ENCODE peak calls at places on chromosomes 3 and 15, in eight cellular contexts. One of them, this sample, is unnamed. For H3K36me3, the result is how much of the 10 kb centered on the place peaks cover.

GRCh38 chr15:61205427-61205826 is 23.7 kb downstream of the RORA start:
- DNase-seq in BJ: no peak
- DNase-seq in kidney: no peak
- DNase-seq in right atrium auricular region: no peak
- DNase-seq in endodermal cell: no peak
- DNase-seq in left ventricle myocardium inferior: no peak
- DNase-seq in stomach: no peak
- DNase-seq in heart right ventricle: no peak
- DNase-seq in this sample: no peak

GRCh38 chr3:47780727-47781325 is 867 bp downstream of the SMARCC1 start:
- DNase-seq in endodermal cell: no peak
- DNase-seq in right atrium auricular region: no peak
- DNase-seq in heart right ventricle: no peak
- DNase-seq in stomach: no peak
- DNase-seq in left ventricle myocardium inferior: no peak
- DNase-seq in kidney: no peak
- DNase-seq in BJ: no peak
- DNase-seq in this sample: no peak

GRCh38 chr3:101631397-101631796 is 45.5 kb downstream of the ZBTB11 start:
- DNase-seq in endodermal cell: peak
- DNase-seq in heart right ventricle: no peak
- DNase-seq in BJ: no peak
- DNase-seq in left ventricle myocardium inferior: no peak
- DNase-seq in stomach: no peak
- DNase-seq in kidney: no peak
- DNase-seq in right atrium auricular region: no peak
- DNase-seq in this sample: no peak

GRCh38 chr3:9398715-9399708 is 1.6 kb downstream of the SETD5 start:
- DNase-seq in stomach: no peak
- DNase-seq in kidney: no peak
- DNase-seq in right atrium auricular region: no peak
- DNase-seq in endodermal cell: peak
- DNase-seq in BJ: no peak
- DNase-seq in left ventricle myocardium inferior: no peak
- DNase-seq in heart right ventricle: no peak
- DNase-seq in this sample: no peak

GRCh38 chr3:47856669-47857068 is 53.7 kb downstream of the DHX30 start:
- DNase-seq in endodermal cell: no peak
- DNase-seq in left ventricle myocardium inferior: no peak
- DNase-seq in kidney: peak
- DNase-seq in right atrium auricular region: no peak
- DNase-seq in heart right ventricle: no peak
- DNase-seq in BJ: no peak
- DNase-seq in stomach: no peak
- DNase-seq in this sample: no peak

GRCh38 chr15:80549191-80549590 is 145.0 kb downstream of the ARNT2 start:
- DNase-seq in stomach: no peak
- DNase-seq in right atrium auricular region: no peak
- DNase-seq in BJ: peak
- DNase-seq in endodermal cell: no peak
- DNase-seq in heart right ventricle: no peak
- DNase-seq in kidney: no peak
- DNase-seq in left ventricle myocardium inferior: no peak
- DNase-seq in this sample: no peak

GRCh38 chr15:50119063-50119700 is at the start of gene ATP8B4:
- DNase-seq in kidney: no peak
- DNase-seq in heart right ventricle: no peak
- DNase-seq in right atrium auricular region: no peak
- DNase-seq in stomach: no peak
- DNase-seq in BJ: no peak
- DNase-seq in left ventricle myocardium inferior: no peak
- DNase-seq in endodermal cell: peak
- DNase-seq in this sample: no peak

GRCh38 chr3:118527527-118528044 is 507.1 kb downstream of the IGSF11 start:
- DNase-seq in endodermal cell: no peak
- DNase-seq in right atrium auricular region: no peak
- DNase-seq in left ventricle myocardium inferior: no peak
- DNase-seq in kidney: no peak
- DNase-seq in BJ: no peak
- DNase-seq in stomach: no peak
- DNase-seq in heart right ventricle: no peak
- DNase-seq in this sample: no peak

GRCh38 chr3:64223809-64224570 is 1.3 kb downstream of the PRICKLE2 start:
- DNase-seq in endodermal cell: no peak
- DNase-seq in stomach: no peak
- DNase-seq in kidney: no peak
- DNase-seq in right atrium auricular region: no peak
- DNase-seq in left ventricle myocardium inferior: no peak
- DNase-seq in BJ: no peak
- DNase-seq in heart right ventricle: no peak
- DNase-seq in this sample: no peak
- H3K4me3 ChIP-seq in endodermal cell: no peak
- H3K4me3 ChIP-seq in stomach: peak
- H3K4me3 ChIP-seq in kidney: peak
- H3K4me3 ChIP-seq in right atrium auricular region: peak
- H3K4me3 ChIP-seq in left ventricle myocardium inferior: peak
- H3K4me3 ChIP-seq in BJ: peak
- H3K4me3 ChIP-seq in heart right ventricle: peak
- H3K4me3 ChIP-seq in this sample: peak

GRCh38 chr3:46679681-46680080 is 13.8 kb downstream of the ALS2CL start:
- DNase-seq in kidney: no peak
- DNase-seq in left ventricle myocardium inferior: no peak
- DNase-seq in endodermal cell: no peak
- DNase-seq in BJ: no peak
- DNase-seq in heart right ventricle: no peak
- DNase-seq in right atrium auricular region: no peak
- DNase-seq in stomach: no peak
- DNase-seq in this sample: no peak

GRCh38 chr3:46682156-46682555 is 11.3 kb downstream of the ALS2CL start:
- DNase-seq in BJ: no peak
- DNase-seq in right atrium auricular region: no peak
- DNase-seq in endodermal cell: no peak
- DNase-seq in kidney: no peak
- DNase-seq in stomach: no peak
- DNase-seq in heart right ventricle: no peak
- DNase-seq in left ventricle myocardium inferior: no peak
- DNase-seq in this sample: no peak

GRCh38 chr3:46680298-46680826 is 13.1 kb downstream of the ALS2CL start:
- DNase-seq in heart right ventricle: no peak
- DNase-seq in BJ: no peak
- DNase-seq in left ventricle myocardium inferior: no peak
- DNase-seq in kidney: no peak
- DNase-seq in right atrium auricular region: no peak
- DNase-seq in stomach: no peak
- DNase-seq in endodermal cell: no peak
- DNase-seq in this sample: no peak

GRCh38 chr3:46682974-46683373 is 10.5 kb downstream of the ALS2CL start:
- DNase-seq in left ventricle myocardium inferior: no peak
- DNase-seq in endodermal cell: no peak
- DNase-seq in right atrium auricular region: no peak
- DNase-seq in stomach: no peak
- DNase-seq in kidney: no peak
- DNase-seq in BJ: no peak
- DNase-seq in heart right ventricle: no peak
- DNase-seq in this sample: no peak

GRCh38 chr3:46681387-46681786 is 12.1 kb downstream of the ALS2CL start:
- DNase-seq in left ventricle myocardium inferior: no peak
- DNase-seq in BJ: no peak
- DNase-seq in endodermal cell: no peak
- DNase-seq in heart right ventricle: no peak
- DNase-seq in kidney: no peak
- DNase-seq in right atrium auricular region: no peak
- DNase-seq in stomach: no peak
- DNase-seq in this sample: no peak
- TF ChIP-seq CTCF in left ventricle myocardium inferior: no peak
- TF ChIP-seq CTCF in BJ: no peak
- TF ChIP-seq CTCF in endodermal cell: no peak
- TF ChIP-seq CTCF in heart right ventricle: no peak
- TF ChIP-seq CTCF in kidney: no peak
- TF ChIP-seq CTCF in right atrium auricular region: no peak
- TF ChIP-seq CTCF in stomach: no peak
- TF ChIP-seq CTCF in this sample: no peak

GRCh38 chr3:115877647-115877934 is 254.3 kb downstream of the GAP43 start:
- DNase-seq in right atrium auricular region: no peak
- DNase-seq in heart right ventricle: no peak
- DNase-seq in left ventricle myocardium inferior: no peak
- DNase-seq in endodermal cell: no peak
- DNase-seq in stomach: no peak
- DNase-seq in BJ: no peak
- DNase-seq in kidney: no peak
- DNase-seq in this sample: no peak
- H3K36me3 ChIP-seq in right atrium auricular region: under half
- H3K36me3 ChIP-seq in heart right ventricle: under half
- H3K36me3 ChIP-seq in left ventricle myocardium inferior: under half
- H3K36me3 ChIP-seq in endodermal cell: under half
- H3K36me3 ChIP-seq in stomach: under half
- H3K36me3 ChIP-seq in BJ: under half
- H3K36me3 ChIP-seq in kidney: under half
- H3K36me3 ChIP-seq in this sample: under half

GRCh38 chr3:33642806-33643205 is 75.2 kb downstream of the CLASP2 start:
- DNase-seq in heart right ventricle: no peak
- DNase-seq in endodermal cell: no peak
- DNase-seq in kidney: no peak
- DNase-seq in right atrium auricular region: no peak
- DNase-seq in stomach: no peak
- DNase-seq in left ventricle myocardium inferior: no peak
- DNase-seq in BJ: no peak
- DNase-seq in this sample: no peak
- H3K4me3 ChIP-seq in heart right ventricle: no peak
- H3K4me3 ChIP-seq in endodermal cell: no peak
- H3K4me3 ChIP-seq in kidney: no peak
- H3K4me3 ChIP-seq in right atrium auricular region: no peak
- H3K4me3 ChIP-seq in stomach: no peak
- H3K4me3 ChIP-seq in left ventricle myocardium inferior: no peak
- H3K4me3 ChIP-seq in BJ: no peak
- H3K4me3 ChIP-seq in this sample: no peak

GRCh38 chr15:45199136-45199810 is 11.5 kb upstream of the SHF start:
- DNase-seq in BJ: no peak
- DNase-seq in stomach: no peak
- DNase-seq in kidney: peak
- DNase-seq in endodermal cell: peak
- DNase-seq in right atrium auricular region: no peak
- DNase-seq in heart right ventricle: no peak
- DNase-seq in left ventricle myocardium inferior: no peak
- DNase-seq in this sample: no peak

GRCh38 chr15:45200799-45201556 is 13.2 kb upstream of the SHF start:
- DNase-seq in right atrium auricular region: peak
- DNase-seq in left ventricle myocardium inferior: peak
- DNase-seq in stomach: peak
- DNase-seq in heart right ventricle: peak
- DNase-seq in BJ: peak
- DNase-seq in endodermal cell: peak
- DNase-seq in kidney: peak
- DNase-seq in this sample: peak

GRCh38 chr15:45198337-45199135 is 10.8 kb upstream of the SHF start:
- DNase-seq in right atrium auricular region: peak
- DNase-seq in heart right ventricle: peak
- DNase-seq in endodermal cell: peak
- DNase-seq in BJ: peak
- DNase-seq in kidney: peak
- DNase-seq in stomach: peak
- DNase-seq in left ventricle myocardium inferior: peak
- DNase-seq in this sample: peak

GRCh38 chr15:45201557-45202246 is 13.9 kb upstream of the SHF start:
- DNase-seq in stomach: no peak
- DNase-seq in endodermal cell: peak
- DNase-seq in left ventricle myocardium inferior: no peak
- DNase-seq in BJ: no peak
- DNase-seq in right atrium auricular region: no peak
- DNase-seq in kidney: no peak
- DNase-seq in heart right ventricle: no peak
- DNase-seq in this sample: no peak

DNA sequence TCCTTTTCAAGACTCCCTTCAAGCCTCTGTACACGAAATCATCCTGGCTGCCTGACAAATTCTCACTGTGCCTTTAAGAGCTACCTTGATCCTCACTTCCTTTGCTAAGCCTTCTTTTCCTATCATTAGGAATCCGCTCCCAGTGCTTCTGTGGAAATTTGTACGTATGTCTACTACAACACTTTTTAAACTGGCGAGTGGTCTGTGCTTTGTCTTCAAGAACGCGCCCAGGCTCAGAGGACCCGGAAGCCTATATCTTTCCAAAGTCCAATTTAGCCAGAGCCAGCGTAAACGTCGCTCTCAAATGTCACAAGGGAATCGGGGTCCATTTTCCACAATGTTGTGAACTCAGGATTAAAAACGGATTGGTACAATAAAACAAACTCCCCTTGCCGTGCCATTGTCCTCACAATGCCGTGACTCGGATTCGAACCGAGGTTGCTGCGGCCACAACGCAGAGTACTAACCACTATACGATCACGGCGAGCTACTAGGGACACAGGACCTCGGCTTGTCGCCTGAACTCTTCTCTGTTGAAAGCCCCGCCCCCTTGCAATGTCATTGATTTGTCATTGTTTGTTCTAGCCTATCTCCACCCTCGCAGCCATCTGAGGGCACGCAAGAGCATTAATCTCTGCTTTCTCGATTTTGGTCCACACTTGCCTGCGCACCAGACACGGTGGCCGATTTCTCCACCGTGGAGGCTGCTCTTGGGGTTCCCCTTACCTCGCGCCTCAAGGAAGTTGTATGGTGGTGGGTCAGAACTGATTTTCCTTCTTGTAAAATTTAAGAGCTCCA is 12.4 kb upstream of the SHF start:
- DNase-seq in stomach: peak
- DNase-seq in heart right ventricle: peak
- DNase-seq in right atrium auricular region: peak
- DNase-seq in endodermal cell: peak
- DNase-seq in left ventricle myocardium inferior: peak
- DNase-seq in BJ: peak
- DNase-seq in kidney: peak
- DNase-seq in this sample: peak
- TF ChIP-seq CTCF in stomach: no peak
- TF ChIP-seq CTCF in heart right ventricle: no peak
- TF ChIP-seq CTCF in right atrium auricular region: no peak
- TF ChIP-seq CTCF in endodermal cell: no peak
- TF ChIP-seq CTCF in left ventricle myocardium inferior: no peak
- TF ChIP-seq CTCF in BJ: no peak
- TF ChIP-seq CTCF in kidney: no peak
- TF ChIP-seq CTCF in this sample: no peak

DNA sequence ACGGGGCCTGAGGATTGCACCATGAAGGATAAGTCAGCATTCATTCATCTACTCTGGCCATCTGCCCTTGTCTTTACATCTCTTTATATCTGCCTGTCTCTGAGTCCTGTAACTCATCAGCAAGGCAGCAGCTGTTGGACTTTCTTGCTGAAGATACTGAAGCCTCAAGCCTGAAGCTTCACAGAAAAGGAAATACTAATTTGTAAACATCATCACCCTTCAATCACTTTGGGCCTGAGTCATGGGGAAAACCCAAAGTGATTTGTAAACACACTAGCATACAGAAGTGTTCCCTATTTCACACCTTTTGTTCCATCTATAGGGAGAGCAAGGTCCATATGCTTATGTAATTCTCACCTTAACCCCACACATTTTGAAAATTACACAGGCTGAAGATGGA is 928.2 kb downstream of the EPHA3 start:
- DNase-seq in right atrium auricular region: no peak
- DNase-seq in stomach: no peak
- DNase-seq in heart right ventricle: no peak
- DNase-seq in endodermal cell: no peak
- DNase-seq in BJ: no peak
- DNase-seq in left ventricle myocardium inferior: no peak
- DNase-seq in kidney: no peak
- DNase-seq in this sample: no peak
- H3K36me3 ChIP-seq in right atrium auricular region: under half
- H3K36me3 ChIP-seq in stomach: under half
- H3K36me3 ChIP-seq in heart right ventricle: under half
- H3K36me3 ChIP-seq in endodermal cell: under half
- H3K36me3 ChIP-seq in BJ: under half
- H3K36me3 ChIP-seq in left ventricle myocardium inferior: under half
- H3K36me3 ChIP-seq in kidney: under half
- H3K36me3 ChIP-seq in this sample: under half

GRCh38 chr3:463793-464192 is 267.2 kb downstream of the CHL1 start:
- DNase-seq in right atrium auricular region: no peak
- DNase-seq in left ventricle myocardium inferior: no peak
- DNase-seq in kidney: no peak
- DNase-seq in heart right ventricle: no peak
- DNase-seq in BJ: no peak
- DNase-seq in endodermal cell: no peak
- DNase-seq in stomach: no peak
- DNase-seq in this sample: no peak
- H3K4me3 ChIP-seq in right atrium auricular region: no peak
- H3K4me3 ChIP-seq in left ventricle myocardium inferior: no peak
- H3K4me3 ChIP-seq in kidney: no peak
- H3K4me3 ChIP-seq in heart right ventricle: no peak
- H3K4me3 ChIP-seq in BJ: no peak
- H3K4me3 ChIP-seq in endodermal cell: no peak
- H3K4me3 ChIP-seq in stomach: no peak
- H3K4me3 ChIP-seq in this sample: no peak